ENCODE peak calls at places on chromosomes 2 and 18, in nine cellular contexts. M is GM12878; A is right cardiac atrium; I is activated CD8-positive, alpha-beta T cell treated with anti-CD3 and anti-CD28 coated beads for 36 hours; L is CD4-positive, alpha-beta T cell; E is A549; X is left cardiac atrium; W is naive thymus-derived CD8-positive, alpha-beta T cell; K is K562. Y is an unnamed sample.

GRCh38 chr18:57035590-57035989 is 111.3 kb upstream of the BOD1L2 start:
- ATAC-seq in W (no peak), E (no peak), L (no peak), M (no peak), K (no peak), A (no peak), X (no peak), I (no peak), Y (no peak)

GRCh38 chr18:54880706-54881105 is 52.4 kb downstream of the RAB27B start:
- ATAC-seq in K (no peak), A (no peak), I (no peak), X (no peak), M (no peak), W (no peak), E (peak), L (no peak), Y (no peak)

GRCh38 chr2:64214281-64215115 is 70.3 kb upstream of the PELI1 start:
- ATAC-seq in W (peak), E (no peak), K (peak), X (peak), A (peak), I (peak), L (peak), M (peak), Y (peak)

GRCh38 chr2:39929531-39929930 is 150.5 kb upstream of the THUMPD2 start:
- ATAC-seq in W (no peak), E (no peak), M (no peak), L (no peak), X (no peak), A (no peak), K (no peak), I (peak), Y (no peak)

GRCh38 chr18:74446631-74447403 is 10.3 kb downstream of the DIPK1C start:
- ATAC-seq in L (no peak), I (no peak), X (no peak), A (no peak), E (no peak), W (no peak), M (no peak), K (no peak), Y (peak)

GRCh38 chr18:77073336-77074093 is 59.1 kb downstream of the MBP start:
- ATAC-seq in W (no peak), M (no peak), X (peak), A (no peak), E (no peak), I (peak), K (no peak), L (no peak), Y (no peak)

GRCh38 chr2:189302274-189302948 is 122.8 kb upstream of the COL5A2 start:
- ATAC-seq in M (peak), I (peak), W (no peak), E (peak), X (no peak), A (no peak), K (peak), L (no peak), Y (peak)

GRCh38 chr18:61865466-61866165 is 27.2 kb downstream of the RNF152 start:
- ATAC-seq in W (no peak), E (no peak), L (no peak), A (no peak), I (no peak), K (no peak), X (no peak), M (no peak), Y (no peak)

GRCh38 chr2:178333851-178334250 is 117.1 kb downstream of the PRKRA start:
- ATAC-seq in K (no peak), M (no peak), E (no peak), X (no peak), L (no peak), W (no peak), I (no peak), A (no peak), Y (no peak)

GRCh38 chr2:75431757-75432156 is 129.0 kb downstream of the EVA1A start:
- ATAC-seq in K (no peak), E (no peak), M (peak), A (no peak), L (no peak), I (no peak), W (no peak), X (no peak), Y (peak)

GRCh38 chr2:177640423-177640822 is 247.8 kb downstream of the AGPS start:
- ATAC-seq in X (no peak), L (no peak), I (no peak), E (no peak), K (no peak), M (no peak), A (no peak), W (no peak), Y (no peak)

GRCh38 chr2:102893870-102894269 is 132.0 kb downstream of the TMEM182 start:
- ATAC-seq in I (no peak), M (no peak), W (no peak), E (no peak), L (no peak), K (no peak), X (no peak), A (no peak), Y (no peak)

GRCh38 chr2:224545884-224546644 is 39.1 kb downstream of the CUL3 start:
- ATAC-seq in M (peak), X (no peak), E (no peak), I (no peak), L (no peak), K (peak), W (peak), A (no peak), Y (no peak)

GRCh38 chr2:120943403-120944034 is 207.9 kb downstream of the GLI2 start:
- ATAC-seq in X (no peak), W (no peak), M (no peak), L (no peak), K (no peak), E (no peak), A (no peak), I (no peak), Y (no peak)

GRCh38 chr18:42038936-42039335 is 83.9 kb downstream of the PIK3C3 start:
- ATAC-seq in I (no peak), K (no peak), X (no peak), L (no peak), A (no peak), M (no peak), W (no peak), E (peak), Y (no peak)

GRCh38 chr18:61882296-61883004 is 10.4 kb downstream of the RNF152 start:
- ATAC-seq in W (no peak), A (peak), X (peak), I (no peak), L (no peak), K (no peak), M (no peak), E (no peak), Y (peak)

GRCh38 chr2:85854166-85854509 is 34.7 kb downstream of the ST3GAL5 start:
- ATAC-seq in I (peak), M (peak), W (peak), E (no peak), X (peak), A (peak), L (peak), K (no peak), Y (peak)

GRCh38 chr2:224925066-224925821 is 117.0 kb downstream of the DOCK10 start:
- ATAC-seq in K (no peak), L (no peak), X (no peak), A (no peak), I (peak), W (no peak), M (peak), E (no peak), Y (peak)

GRCh38 chr2:8609357-8609804 is 72.5 kb upstream of the ID2 start:
- ATAC-seq in M (no peak), E (no peak), L (no peak), A (no peak), X (peak), I (no peak), K (no peak), W (no peak), Y (no peak)

GRCh38 chr2:74497777-74498499 is 1.5 kb downstream of the LBX2 start:
- ATAC-seq in E (no peak), A (peak), W (peak), X (no peak), M (no peak), K (no peak), I (peak), L (peak), Y (peak)

GRCh38 chr2:119323459-119323858 is 43.2 kb downstream of the C2orf76 start:
- ATAC-seq in M (no peak), W (no peak), L (no peak), K (no peak), I (no peak), E (no peak), A (no peak), X (no peak), Y (no peak)

GRCh38 chr2:28470759-28471158 is 25.1 kb upstream of the PLB1 start:
- ATAC-seq in X (no peak), A (no peak), W (no peak), K (no peak), L (no peak), I (no peak), E (no peak), M (no peak), Y (no peak)

GRCh38 chr2:55609193-55609794 is 8.1 kb downstream of the PPP4R3B start:
- ATAC-seq in K (peak), I (no peak), X (no peak), L (peak), M (no peak), A (peak), E (no peak), W (no peak), Y (no peak)

GRCh38 chr2:119704670-119705120 is 25.7 kb downstream of the TMEM177 start:
- ATAC-seq in I (peak), X (no peak), M (peak), L (peak), A (no peak), E (no peak), K (no peak), W (no peak), Y (no peak)

GRCh38 chr2:11466307-11467125 is 555 bp upstream of the E2F6 start:
- ATAC-seq in W (peak), A (peak), K (peak), I (peak), X (peak), L (peak), E (peak), M (peak), Y (peak)

GRCh38 chr2:98702896-98703620 is 27.9 kb downstream of the MGAT4A start:
- ATAC-seq in L (peak), M (no peak), W (peak), X (no peak), A (no peak), E (no peak), K (no peak), I (peak), Y (no peak)

GRCh38 chr2:7057865-7058400 is 140.7 kb downstream of the RNF144A start:
- ATAC-seq in E (no peak), A (no peak), I (peak), W (peak), K (no peak), L (peak), X (no peak), M (peak), Y (peak)

GRCh38 chr2:224850081-224850480 is 133.9 kb upstream of the CCDC195 start:
- ATAC-seq in I (peak), X (no peak), W (no peak), K (no peak), A (no peak), E (no peak), L (no peak), M (no peak), Y (no peak)

GRCh38 chr2:100060875-100061274 is 81.5 kb downstream of the AFF3 start:
- ATAC-seq in A (no peak), I (peak), W (no peak), E (no peak), M (no peak), L (peak), K (no peak), X (no peak), Y (peak)

GRCh38 chr2:108616731-108617161 is 82.5 kb downstream of the LIMS1 start:
- ATAC-seq in E (no peak), K (no peak), X (no peak), W (no peak), L (no peak), I (no peak), M (no peak), A (no peak), Y (no peak)

GRCh38 chr2:172273910-172274571 is 153.3 kb upstream of the ITGA6 start:
- ATAC-seq in A (no peak), L (no peak), I (no peak), E (no peak), K (no peak), W (peak), M (no peak), X (no peak), Y (no peak)

GRCh38 chr2:102294802-102295489 is 16.4 kb upstream of the IL1RL1 start:
- ATAC-seq in I (peak), W (no peak), A (no peak), K (no peak), L (no peak), E (peak), M (no peak), X (no peak), Y (no peak)

GRCh38 chr2:168087406-168087805 is 160.0 kb downstream of the STK39 start:
- ATAC-seq in E (no peak), X (no peak), W (no peak), M (no peak), A (no peak), K (no peak), L (no peak), I (no peak), Y (no peak)

GRCh38 chr2:23554054-23554697 is 169.2 kb downstream of the KLHL29 start:
- ATAC-seq in A (peak), K (no peak), X (peak), L (no peak), I (no peak), E (no peak), W (no peak), M (no peak), Y (no peak)

Y was measured in stimulated activated memory B cell treated with anti-CD40 and anti-IgM and Interleukin-4, amounts not matched to agents 10 μg/mL and 1 μg/mL and 100 μg/mL, for 72 hours.